ENCODE peak calls at places on chromosomes 11 and 22, in nine cellular contexts. One of them, this sample, is unnamed.

GRCh38 chr11:128497057-128497957 is 90.1 kb downstream of the ETS1 start:
- DNase-seq in adrenal gland: peak; percentile 69
- DNase-seq in right lobe of liver: peak; percentile 66
- DNase-seq in HCT116: peak; percentile 83
- DNase-seq in tibial nerve: no peak
- DNase-seq in prostate gland: peak; percentile 66
- DNase-seq in sigmoid colon: peak; percentile 87
- DNase-seq in uterus: peak; percentile 83
- DNase-seq in spleen: no peak
- DNase-seq in this sample: no peak

GRCh38 chr22:24590596-24591173 is 2.2 kb downstream of the LRRC75B start:
- DNase-seq in adrenal gland: no peak
- DNase-seq in right lobe of liver: no peak
- DNase-seq in HCT116: no peak
- DNase-seq in tibial nerve: no peak
- DNase-seq in prostate gland: no peak
- DNase-seq in sigmoid colon: no peak
- DNase-seq in uterus: no peak
- DNase-seq in spleen: no peak
- DNase-seq in this sample: no peak

GRCh38 chr11:10930961-10931760 is 73.3 kb upstream of the ZBED5 start:
- DNase-seq in adrenal gland: peak; percentile 57
- DNase-seq in right lobe of liver: peak; percentile 49
- DNase-seq in HCT116: no peak
- DNase-seq in tibial nerve: peak; percentile 29
- DNase-seq in prostate gland: peak; percentile 61
- DNase-seq in sigmoid colon: peak; percentile 93
- DNase-seq in uterus: peak; percentile 86
- DNase-seq in spleen: peak; percentile 85
- DNase-seq in this sample: peak; percentile 83

GRCh38 chr11:121018746-121019145 is 5.2 kb upstream of the TBCEL start:
- DNase-seq in adrenal gland: no peak
- DNase-seq in right lobe of liver: no peak
- DNase-seq in HCT116: no peak
- DNase-seq in tibial nerve: no peak
- DNase-seq in prostate gland: no peak
- DNase-seq in sigmoid colon: no peak
- DNase-seq in uterus: no peak
- DNase-seq in spleen: no peak
- DNase-seq in this sample: no peak

GRCh38 chr22:27791494-27792241 is 9.9 kb downstream of the MN1 start:
- DNase-seq in adrenal gland: no peak
- DNase-seq in right lobe of liver: no peak
- DNase-seq in HCT116: no peak
- DNase-seq in tibial nerve: no peak
- DNase-seq in prostate gland: no peak
- DNase-seq in sigmoid colon: no peak
- DNase-seq in uterus: no peak
- DNase-seq in spleen: no peak
- DNase-seq in this sample: no peak

GRCh38 chr22:45863981-45864751 is 112.8 kb downstream of the WNT7B start:
- DNase-seq in adrenal gland: peak; percentile 46
- DNase-seq in right lobe of liver: peak; percentile 66
- DNase-seq in HCT116: peak; percentile 33
- DNase-seq in tibial nerve: peak; percentile 49
- DNase-seq in prostate gland: peak; percentile 67
- DNase-seq in sigmoid colon: peak; percentile 64
- DNase-seq in uterus: peak; percentile 46
- DNase-seq in spleen: peak; percentile 85
- DNase-seq in this sample: peak; percentile 71

GRCh38 chr22:43438666-43439347 is 27.0 kb downstream of the MPPED1 start:
- DNase-seq in adrenal gland: no peak
- DNase-seq in right lobe of liver: no peak
- DNase-seq in HCT116: no peak
- DNase-seq in tibial nerve: no peak
- DNase-seq in prostate gland: no peak
- DNase-seq in sigmoid colon: no peak
- DNase-seq in uterus: no peak
- DNase-seq in spleen: peak; percentile 25
- DNase-seq in this sample: peak; percentile 71

GRCh38 chr11:24709928-24710565 is 213.2 kb downstream of the LUZP2 start:
- DNase-seq in adrenal gland: no peak
- DNase-seq in right lobe of liver: no peak
- DNase-seq in HCT116: no peak
- DNase-seq in tibial nerve: no peak
- DNase-seq in prostate gland: no peak
- DNase-seq in sigmoid colon: no peak
- DNase-seq in uterus: no peak
- DNase-seq in spleen: no peak
- DNase-seq in this sample: no peak

GRCh38 chr11:130478204-130478701 is 29.8 kb downstream of the ADAMTS15 start:
- DNase-seq in adrenal gland: peak; percentile 88
- DNase-seq in right lobe of liver: no peak
- DNase-seq in HCT116: no peak
- DNase-seq in tibial nerve: peak; percentile 82
- DNase-seq in prostate gland: no peak
- DNase-seq in sigmoid colon: peak; percentile 93
- DNase-seq in uterus: peak; percentile 86
- DNase-seq in spleen: no peak
- DNase-seq in this sample: peak; percentile 87

GRCh38 chr11:128334311-128335044 is 252.9 kb downstream of the ETS1 start:
- DNase-seq in adrenal gland: peak; percentile 54
- DNase-seq in right lobe of liver: peak; percentile 63
- DNase-seq in HCT116: no peak
- DNase-seq in tibial nerve: no peak
- DNase-seq in prostate gland: no peak
- DNase-seq in sigmoid colon: peak; percentile 74
- DNase-seq in uterus: no peak
- DNase-seq in spleen: peak; percentile 87
- DNase-seq in this sample: no peak

GRCh38 chr22:49617866-49618688 is 209.6 kb downstream of the BRD1 start:
- DNase-seq in adrenal gland: no peak
- DNase-seq in right lobe of liver: peak; percentile 35
- DNase-seq in HCT116: no peak
- DNase-seq in tibial nerve: no peak
- DNase-seq in prostate gland: no peak
- DNase-seq in sigmoid colon: peak; percentile 37
- DNase-seq in uterus: no peak
- DNase-seq in spleen: peak; percentile 54
- DNase-seq in this sample: peak; percentile 48

GRCh38 chr22:50298937-50299656 is 8.3 kb downstream of the PLXNB2 start:
- DNase-seq in adrenal gland: peak; percentile 52
- DNase-seq in right lobe of liver: no peak
- DNase-seq in HCT116: no peak
- DNase-seq in tibial nerve: no peak
- DNase-seq in prostate gland: no peak
- DNase-seq in sigmoid colon: no peak
- DNase-seq in uterus: no peak
- DNase-seq in spleen: no peak
- DNase-seq in this sample: no peak

GRCh38 chr11:12680246-12680939 is 6.2 kb downstream of the TEAD1 start:
- DNase-seq in adrenal gland: peak; percentile 51
- DNase-seq in right lobe of liver: no peak
- DNase-seq in HCT116: no peak
- DNase-seq in tibial nerve: peak; percentile 77
- DNase-seq in prostate gland: peak; percentile 89
- DNase-seq in sigmoid colon: peak; percentile 95
- DNase-seq in uterus: peak; percentile 81
- DNase-seq in spleen: no peak
- DNase-seq in this sample: peak; percentile 94

GRCh38 chr11:83852012-83852411 is 565.8 kb upstream of the CCDC90B start:
- DNase-seq in adrenal gland: no peak
- DNase-seq in right lobe of liver: no peak
- DNase-seq in HCT116: no peak
- DNase-seq in tibial nerve: no peak
- DNase-seq in prostate gland: no peak
- DNase-seq in sigmoid colon: no peak
- DNase-seq in uterus: no peak
- DNase-seq in spleen: no peak
- DNase-seq in this sample: no peak

GRCh38 chr11:31865606-31866300 is 54.6 kb upstream of the PAX6 start:
- DNase-seq in adrenal gland: no peak
- DNase-seq in right lobe of liver: no peak
- DNase-seq in HCT116: no peak
- DNase-seq in tibial nerve: no peak
- DNase-seq in prostate gland: no peak
- DNase-seq in sigmoid colon: no peak
- DNase-seq in uterus: no peak
- DNase-seq in spleen: no peak
- DNase-seq in this sample: no peak

GRCh38 chr22:46652930-46653331 is 32.7 kb downstream of the GRAMD4 start:
- DNase-seq in adrenal gland: peak; percentile 41
- DNase-seq in right lobe of liver: no peak
- DNase-seq in HCT116: no peak
- DNase-seq in tibial nerve: no peak
- DNase-seq in prostate gland: no peak
- DNase-seq in sigmoid colon: no peak
- DNase-seq in uterus: peak; percentile 37
- DNase-seq in spleen: no peak
- DNase-seq in this sample: no peak

GRCh38 chr11:47337229-47337924 is 15.1 kb downstream of the MYBPC3 start:
- DNase-seq in adrenal gland: no peak
- DNase-seq in right lobe of liver: no peak
- DNase-seq in HCT116: peak; percentile 37
- DNase-seq in tibial nerve: no peak
- DNase-seq in prostate gland: no peak
- DNase-seq in sigmoid colon: no peak
- DNase-seq in uterus: no peak
- DNase-seq in spleen: no peak
- DNase-seq in this sample: no peak

GRCh38 chr22:19962909-19963806 is 21.5 kb upstream of the TXNRD2 start:
- DNase-seq in adrenal gland: peak; percentile 79
- DNase-seq in right lobe of liver: peak; percentile 88
- DNase-seq in HCT116: peak; percentile 86
- DNase-seq in tibial nerve: no peak
- DNase-seq in prostate gland: peak; percentile 93
- DNase-seq in sigmoid colon: no peak
- DNase-seq in uterus: no peak
- DNase-seq in spleen: peak; percentile 70
- DNase-seq in this sample: peak; percentile 90
- H3K27ac ChIP-seq in adrenal gland: no peak overlapping the region
- H3K27ac ChIP-seq in right lobe of liver: peak overlapping the region; percentile 97
- H3K27ac ChIP-seq in HCT116: peak overlapping the region; percentile 99
- H3K27ac ChIP-seq in tibial nerve: peak overlapping the region; percentile 67
- H3K27ac ChIP-seq in prostate gland: peak overlapping the region; percentile 86
- H3K27ac ChIP-seq in sigmoid colon: no peak overlapping the region
- H3K27ac ChIP-seq in uterus: no peak overlapping the region
- H3K27ac ChIP-seq in spleen: no peak overlapping the region
- H3K27ac ChIP-seq in this sample: peak overlapping the region; percentile 93

DNA sequence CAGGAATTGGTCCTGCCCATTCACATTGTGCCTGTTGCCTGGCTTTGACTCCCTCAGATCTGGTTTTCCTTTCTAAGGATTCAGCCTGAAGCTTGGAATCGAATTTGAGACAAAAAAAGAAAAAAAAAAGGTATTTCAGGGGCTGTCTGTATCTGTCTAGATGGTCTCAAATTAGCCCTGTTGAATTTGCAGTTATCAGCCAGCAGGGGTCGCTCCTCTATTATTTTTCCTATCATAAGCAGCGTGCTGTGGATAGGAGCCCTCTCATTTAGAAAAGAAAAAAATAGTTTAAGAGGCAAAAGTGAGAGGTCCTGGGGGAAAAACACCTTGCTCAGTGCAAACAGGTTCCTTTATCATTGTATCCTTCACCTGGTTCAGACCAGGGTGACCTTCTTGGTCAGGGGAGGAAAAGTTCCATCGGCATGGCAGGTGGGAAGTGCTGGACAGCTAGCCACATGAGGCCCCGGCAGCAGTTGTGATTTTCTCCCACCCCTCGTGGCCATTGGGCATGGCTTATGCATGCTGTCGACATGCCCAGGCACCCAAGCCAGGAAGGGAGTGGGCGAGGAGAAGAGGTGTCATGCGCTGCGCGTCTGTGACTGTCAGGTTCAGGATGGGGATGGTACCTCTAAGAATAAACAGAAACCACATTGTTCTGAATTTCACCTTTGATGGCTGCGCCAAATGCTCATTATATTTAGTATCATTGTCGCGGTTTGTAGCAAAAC is 13.1 kb downstream of the OR5AK2 start:
- DNase-seq in adrenal gland: no peak
- DNase-seq in right lobe of liver: no peak
- DNase-seq in HCT116: no peak
- DNase-seq in tibial nerve: no peak
- DNase-seq in prostate gland: no peak
- DNase-seq in sigmoid colon: no peak
- DNase-seq in uterus: no peak
- DNase-seq in spleen: no peak
- DNase-seq in this sample: no peak
- TF ChIP-seq CTCF in adrenal gland: no peak
- TF ChIP-seq CTCF in right lobe of liver: no peak
- TF ChIP-seq CTCF in HCT116: peak; percentile 11
- TF ChIP-seq CTCF in tibial nerve: no peak
- TF ChIP-seq CTCF in prostate gland: no peak
- TF ChIP-seq CTCF in sigmoid colon: no peak
- TF ChIP-seq CTCF in uterus: no peak
- TF ChIP-seq CTCF in spleen: no peak
- TF ChIP-seq CTCF in this sample: no peak

DNA sequence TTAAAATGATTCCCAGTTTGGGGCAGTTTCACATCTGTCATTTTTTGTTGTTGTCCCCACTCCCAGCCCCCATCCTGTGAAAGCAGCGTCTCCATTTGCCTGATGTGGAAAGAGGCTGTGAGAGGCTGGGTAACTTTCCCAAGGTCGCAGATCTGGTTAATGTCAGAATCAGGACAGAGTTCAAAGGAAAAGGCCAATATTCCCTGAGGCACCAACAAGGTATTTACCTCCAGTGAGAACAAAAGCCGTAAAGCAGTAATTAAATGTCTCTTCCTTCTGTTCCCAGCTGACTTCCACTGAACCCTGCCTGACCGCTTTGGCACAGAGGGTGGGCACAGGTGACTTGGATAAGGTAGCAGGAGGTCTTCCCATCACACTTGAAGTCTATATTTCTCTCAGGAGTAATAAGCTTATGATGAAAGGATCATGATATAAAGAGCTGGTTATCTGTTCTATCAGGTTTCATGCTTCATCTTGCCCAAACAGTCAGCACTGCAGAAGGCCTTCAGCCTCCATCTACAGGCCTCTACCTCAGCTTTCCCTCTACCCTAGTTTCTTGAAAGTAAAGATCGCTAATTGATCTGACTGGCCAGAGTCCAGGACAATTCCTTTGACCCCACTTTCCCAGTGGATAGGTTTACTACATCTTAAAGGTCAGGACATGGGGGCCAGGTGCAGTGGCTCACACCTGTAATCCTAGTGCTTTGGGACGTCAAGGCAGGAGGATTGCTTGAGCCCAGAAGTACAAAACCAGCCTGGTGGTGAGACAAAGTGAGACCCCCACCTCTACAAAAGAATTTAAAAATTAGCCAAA is 9.4 kb downstream of the C11orf91 start:
- DNase-seq in adrenal gland: no peak
- DNase-seq in right lobe of liver: no peak
- DNase-seq in HCT116: peak; percentile 59
- DNase-seq in tibial nerve: no peak
- DNase-seq in prostate gland: no peak
- DNase-seq in sigmoid colon: no peak
- DNase-seq in uterus: no peak
- DNase-seq in spleen: no peak
- DNase-seq in this sample: no peak
- TF ChIP-seq POLR2A in adrenal gland: no peak
- TF ChIP-seq POLR2A in right lobe of liver: no peak
- TF ChIP-seq POLR2A in HCT116: no peak
- TF ChIP-seq POLR2A in tibial nerve: no peak
- TF ChIP-seq POLR2A in prostate gland: no peak
- TF ChIP-seq POLR2A in sigmoid colon: no peak
- TF ChIP-seq POLR2A in uterus: no peak
- TF ChIP-seq POLR2A in spleen: no peak
- TF ChIP-seq POLR2A in this sample: no peak

GRCh38 chr11:35169754-35170153 is 30.8 kb downstream of the CD44 start:
- DNase-seq in adrenal gland: no peak
- DNase-seq in right lobe of liver: no peak
- DNase-seq in HCT116: no peak
- DNase-seq in tibial nerve: no peak
- DNase-seq in prostate gland: no peak
- DNase-seq in sigmoid colon: no peak
- DNase-seq in uterus: no peak
- DNase-seq in spleen: no peak
- DNase-seq in this sample: no peak
- H3K27ac ChIP-seq in adrenal gland: no peak overlapping the region
- H3K27ac ChIP-seq in right lobe of liver: no peak overlapping the region
- H3K27ac ChIP-seq in HCT116: no peak overlapping the region
- H3K27ac ChIP-seq in tibial nerve: no peak overlapping the region
- H3K27ac ChIP-seq in prostate gland: no peak overlapping the region
- H3K27ac ChIP-seq in sigmoid colon: peak overlapping the region; percentile 77
- H3K27ac ChIP-seq in uterus: peak overlapping the region; percentile 90
- H3K27ac ChIP-seq in spleen: peak overlapping the region; percentile 87
- H3K27ac ChIP-seq in this sample: peak overlapping the region; percentile 85

This sample was measured in suprapubic skin.